ENCODE peak calls at places on chromosome 4, in nine cellular contexts. One of them, this sample, is unnamed. For H3K9me3, the result is how much of the 10 kb centered on the place peaks cover.

GRCh38 chr4:146342600-146343192 is 128.4 kb downstream of the REELD1 start:
- DNase-seq in cardiac muscle cell: peak
- DNase-seq in vagina: no peak
- DNase-seq in GM23248: peak
- DNase-seq in CD8-positive, alpha-beta T cell: no peak
- DNase-seq in MM.1S: peak
- DNase-seq in neural progenitor cell: peak
- DNase-seq in CD4-positive, alpha-beta T cell: no peak
- DNase-seq in RWPE2: no peak
- DNase-seq in this sample: peak

GRCh38 chr4:73869130-73870055 is at the start of gene CXCL1:
- DNase-seq in cardiac muscle cell: peak
- DNase-seq in RWPE2: no peak
- DNase-seq in CD4-positive, alpha-beta T cell: no peak
- DNase-seq in neural progenitor cell: peak
- DNase-seq in vagina: no peak
- DNase-seq in MM.1S: no peak
- DNase-seq in CD8-positive, alpha-beta T cell: no peak
- DNase-seq in GM23248: peak
- DNase-seq in this sample: no peak

GRCh38 chr4:182143822-182144620 is 99.2 kb upstream of the TENM3 start:
- DNase-seq in cardiac muscle cell: peak
- DNase-seq in vagina: no peak
- DNase-seq in MM.1S: peak
- DNase-seq in neural progenitor cell: peak
- DNase-seq in CD8-positive, alpha-beta T cell: no peak
- DNase-seq in CD4-positive, alpha-beta T cell: no peak
- DNase-seq in RWPE2: peak
- DNase-seq in GM23248: peak
- DNase-seq in this sample: no peak

GRCh38 chr4:1940566-1940965 is 68.2 kb downstream of the NELFA start:
- DNase-seq in CD8-positive, alpha-beta T cell: no peak
- DNase-seq in GM23248: no peak
- DNase-seq in vagina: no peak
- DNase-seq in RWPE2: no peak
- DNase-seq in cardiac muscle cell: no peak
- DNase-seq in MM.1S: no peak
- DNase-seq in CD4-positive, alpha-beta T cell: no peak
- DNase-seq in neural progenitor cell: no peak
- DNase-seq in this sample: no peak

GRCh38 chr4:26235500-26235899 is 85.3 kb upstream of the RBPJ start:
- DNase-seq in CD4-positive, alpha-beta T cell: no peak
- DNase-seq in cardiac muscle cell: peak
- DNase-seq in vagina: no peak
- DNase-seq in RWPE2: peak
- DNase-seq in CD8-positive, alpha-beta T cell: no peak
- DNase-seq in GM23248: peak
- DNase-seq in MM.1S: no peak
- DNase-seq in neural progenitor cell: no peak
- DNase-seq in this sample: no peak

GRCh38 chr4:107897823-107898222 is 33.5 kb upstream of the CYP2U1 start:
- DNase-seq in CD4-positive, alpha-beta T cell: no peak
- DNase-seq in cardiac muscle cell: no peak
- DNase-seq in RWPE2: no peak
- DNase-seq in vagina: no peak
- DNase-seq in CD8-positive, alpha-beta T cell: no peak
- DNase-seq in neural progenitor cell: no peak
- DNase-seq in GM23248: peak
- DNase-seq in MM.1S: no peak
- DNase-seq in this sample: no peak

GRCh38 chr4:25787891-25788331 is 74.9 kb downstream of the SEL1L3 start:
- DNase-seq in RWPE2: peak
- DNase-seq in CD8-positive, alpha-beta T cell: no peak
- DNase-seq in vagina: no peak
- DNase-seq in cardiac muscle cell: peak
- DNase-seq in GM23248: no peak
- DNase-seq in MM.1S: no peak
- DNase-seq in neural progenitor cell: no peak
- DNase-seq in CD4-positive, alpha-beta T cell: no peak
- DNase-seq in this sample: no peak

GRCh38 chr4:151659631-151660030 is 101.2 kb downstream of the GATB start:
- DNase-seq in cardiac muscle cell: no peak
- DNase-seq in CD4-positive, alpha-beta T cell: no peak
- DNase-seq in GM23248: peak
- DNase-seq in vagina: peak
- DNase-seq in RWPE2: no peak
- DNase-seq in CD8-positive, alpha-beta T cell: no peak
- DNase-seq in MM.1S: no peak
- DNase-seq in neural progenitor cell: no peak
- DNase-seq in this sample: no peak

GRCh38 chr4:184534511-184535391 is 60.4 kb upstream of the IRF2 start:
- DNase-seq in CD8-positive, alpha-beta T cell: no peak
- DNase-seq in cardiac muscle cell: peak
- DNase-seq in RWPE2: no peak
- DNase-seq in CD4-positive, alpha-beta T cell: no peak
- DNase-seq in GM23248: peak
- DNase-seq in vagina: no peak
- DNase-seq in neural progenitor cell: no peak
- DNase-seq in MM.1S: peak
- DNase-seq in this sample: no peak

GRCh38 chr4:120720354-120720753 is 202.2 kb downstream of the PRDM5 start:
- DNase-seq in RWPE2: no peak
- DNase-seq in cardiac muscle cell: no peak
- DNase-seq in neural progenitor cell: no peak
- DNase-seq in GM23248: no peak
- DNase-seq in CD4-positive, alpha-beta T cell: no peak
- DNase-seq in CD8-positive, alpha-beta T cell: no peak
- DNase-seq in MM.1S: peak
- DNase-seq in vagina: no peak
- DNase-seq in this sample: no peak

GRCh38 chr4:109816082-109816442 is 500 bp downstream of the GAR1 start:
- DNase-seq in cardiac muscle cell: no peak
- DNase-seq in MM.1S: peak
- DNase-seq in CD4-positive, alpha-beta T cell: peak
- DNase-seq in neural progenitor cell: peak
- DNase-seq in CD8-positive, alpha-beta T cell: peak
- DNase-seq in RWPE2: no peak
- DNase-seq in GM23248: peak
- DNase-seq in vagina: no peak
- DNase-seq in this sample: peak

GRCh38 chr4:150593996-150594395 is 12.0 kb downstream of the MAB21L2 start:
- DNase-seq in MM.1S: no peak
- DNase-seq in neural progenitor cell: no peak
- DNase-seq in CD8-positive, alpha-beta T cell: no peak
- DNase-seq in vagina: no peak
- DNase-seq in RWPE2: no peak
- DNase-seq in GM23248: peak
- DNase-seq in CD4-positive, alpha-beta T cell: no peak
- DNase-seq in cardiac muscle cell: peak
- DNase-seq in this sample: no peak

GRCh38 chr4:76634239-76634638 is 199.2 kb downstream of the SHROOM3 start:
- DNase-seq in MM.1S: no peak
- DNase-seq in RWPE2: no peak
- DNase-seq in GM23248: peak
- DNase-seq in neural progenitor cell: no peak
- DNase-seq in vagina: no peak
- DNase-seq in cardiac muscle cell: peak
- DNase-seq in CD4-positive, alpha-beta T cell: no peak
- DNase-seq in CD8-positive, alpha-beta T cell: no peak
- DNase-seq in this sample: no peak

DNA sequence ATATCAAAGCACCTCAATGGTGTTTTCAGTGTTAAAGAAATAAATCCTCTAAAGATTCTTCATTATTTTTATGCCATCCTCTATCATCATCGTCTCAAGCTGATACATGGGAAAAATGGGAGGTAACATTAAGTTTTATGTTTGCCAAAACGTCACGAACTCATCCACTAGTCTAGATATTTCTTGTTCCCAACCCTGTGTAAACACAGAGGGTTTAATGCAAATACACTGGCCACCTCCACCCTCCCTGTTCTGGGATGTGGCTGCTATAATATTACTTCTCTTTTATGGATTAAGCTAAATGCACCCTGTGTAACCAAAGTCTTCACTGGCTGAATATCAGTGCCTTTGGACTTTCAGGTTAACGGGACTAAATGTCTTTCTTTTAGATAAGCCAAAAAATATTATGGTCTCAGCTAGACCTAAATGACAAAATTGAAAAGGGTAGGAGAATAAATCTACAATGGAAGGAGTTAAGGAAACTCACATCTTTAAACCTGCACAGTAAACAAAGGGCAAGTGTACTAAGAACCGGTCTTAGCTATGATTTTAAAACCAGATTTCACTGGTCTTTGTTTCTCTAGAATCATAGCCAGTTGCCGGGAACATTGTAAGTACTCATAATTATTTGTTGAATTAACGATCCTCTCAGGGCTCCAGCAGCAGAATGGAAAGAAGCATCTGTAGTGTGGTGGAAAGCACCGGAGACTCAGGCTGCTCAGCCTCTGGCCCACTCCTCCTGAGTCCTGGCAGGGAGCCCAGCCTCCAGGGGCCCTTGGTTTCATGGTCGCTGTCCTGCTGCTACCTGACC is 103.5 kb upstream of the NOCT start:
- DNase-seq in cardiac muscle cell: no peak
- DNase-seq in neural progenitor cell: no peak
- DNase-seq in MM.1S: no peak
- DNase-seq in RWPE2: no peak
- DNase-seq in GM23248: no peak
- DNase-seq in CD4-positive, alpha-beta T cell: no peak
- DNase-seq in vagina: no peak
- DNase-seq in CD8-positive, alpha-beta T cell: no peak
- DNase-seq in this sample: no peak
- H3K9me3 ChIP-seq in cardiac muscle cell: under half
- H3K9me3 ChIP-seq in neural progenitor cell: under half
- H3K9me3 ChIP-seq in MM.1S: under half
- H3K9me3 ChIP-seq in RWPE2: under half
- H3K9me3 ChIP-seq in GM23248: under half
- H3K9me3 ChIP-seq in CD4-positive, alpha-beta T cell: under half
- H3K9me3 ChIP-seq in vagina: under half
- H3K9me3 ChIP-seq in CD8-positive, alpha-beta T cell: under half
- H3K9me3 ChIP-seq in this sample: under half

GRCh38 chr4:183287309-183287659 is 32.8 kb downstream of the CLDN22 start:
- DNase-seq in MM.1S: no peak
- DNase-seq in GM23248: no peak
- DNase-seq in CD8-positive, alpha-beta T cell: no peak
- DNase-seq in RWPE2: no peak
- DNase-seq in neural progenitor cell: no peak
- DNase-seq in vagina: no peak
- DNase-seq in CD4-positive, alpha-beta T cell: no peak
- DNase-seq in cardiac muscle cell: no peak
- DNase-seq in this sample: no peak
- H3K9me3 ChIP-seq in MM.1S: under half
- H3K9me3 ChIP-seq in GM23248: under half
- H3K9me3 ChIP-seq in CD8-positive, alpha-beta T cell: under half
- H3K9me3 ChIP-seq in RWPE2: under half
- H3K9me3 ChIP-seq in neural progenitor cell: under half
- H3K9me3 ChIP-seq in vagina: under half
- H3K9me3 ChIP-seq in CD4-positive, alpha-beta T cell: under half
- H3K9me3 ChIP-seq in cardiac muscle cell: under half
- H3K9me3 ChIP-seq in this sample: under half

GRCh38 chr4:173666-174314 is 49.5 kb downstream of the ZNF718 start:
- DNase-seq in neural progenitor cell: no peak
- DNase-seq in CD8-positive, alpha-beta T cell: no peak
- DNase-seq in cardiac muscle cell: no peak
- DNase-seq in MM.1S: no peak
- DNase-seq in GM23248: no peak
- DNase-seq in CD4-positive, alpha-beta T cell: no peak
- DNase-seq in RWPE2: no peak
- DNase-seq in vagina: no peak
- DNase-seq in this sample: no peak

GRCh38 chr4:175986-176385 is 51.7 kb downstream of the ZNF718 start:
- DNase-seq in MM.1S: no peak
- DNase-seq in cardiac muscle cell: no peak
- DNase-seq in CD4-positive, alpha-beta T cell: no peak
- DNase-seq in vagina: no peak
- DNase-seq in GM23248: no peak
- DNase-seq in neural progenitor cell: no peak
- DNase-seq in CD8-positive, alpha-beta T cell: no peak
- DNase-seq in RWPE2: no peak
- DNase-seq in this sample: no peak

GRCh38 chr4:176995-177394 is 52.7 kb downstream of the ZNF718 start:
- DNase-seq in cardiac muscle cell: no peak
- DNase-seq in neural progenitor cell: no peak
- DNase-seq in vagina: no peak
- DNase-seq in CD8-positive, alpha-beta T cell: no peak
- DNase-seq in RWPE2: no peak
- DNase-seq in CD4-positive, alpha-beta T cell: no peak
- DNase-seq in MM.1S: no peak
- DNase-seq in GM23248: no peak
- DNase-seq in this sample: no peak
- H3K9me3 ChIP-seq in cardiac muscle cell: under half
- H3K9me3 ChIP-seq in neural progenitor cell: half or more
- H3K9me3 ChIP-seq in vagina: half or more
- H3K9me3 ChIP-seq in CD8-positive, alpha-beta T cell: under half
- H3K9me3 ChIP-seq in RWPE2: under half
- H3K9me3 ChIP-seq in CD4-positive, alpha-beta T cell: half or more
- H3K9me3 ChIP-seq in MM.1S: under half
- H3K9me3 ChIP-seq in GM23248: under half
- H3K9me3 ChIP-seq in this sample: under half

GRCh38 chr4:161799687-161800086 is 364.1 kb downstream of the FSTL5 start:
- DNase-seq in MM.1S: no peak
- DNase-seq in CD8-positive, alpha-beta T cell: no peak
- DNase-seq in GM23248: no peak
- DNase-seq in RWPE2: no peak
- DNase-seq in CD4-positive, alpha-beta T cell: no peak
- DNase-seq in neural progenitor cell: no peak
- DNase-seq in vagina: no peak
- DNase-seq in cardiac muscle cell: no peak
- DNase-seq in this sample: no peak

GRCh38 chr4:161803171-161803570 is 360.6 kb downstream of the FSTL5 start:
- DNase-seq in cardiac muscle cell: no peak
- DNase-seq in RWPE2: no peak
- DNase-seq in vagina: no peak
- DNase-seq in GM23248: no peak
- DNase-seq in CD4-positive, alpha-beta T cell: no peak
- DNase-seq in MM.1S: no peak
- DNase-seq in CD8-positive, alpha-beta T cell: no peak
- DNase-seq in neural progenitor cell: no peak
- DNase-seq in this sample: no peak
- H3K9me3 ChIP-seq in cardiac muscle cell: under half
- H3K9me3 ChIP-seq in RWPE2: under half
- H3K9me3 ChIP-seq in vagina: under half
- H3K9me3 ChIP-seq in GM23248: under half
- H3K9me3 ChIP-seq in CD4-positive, alpha-beta T cell: under half
- H3K9me3 ChIP-seq in MM.1S: under half
- H3K9me3 ChIP-seq in CD8-positive, alpha-beta T cell: under half
- H3K9me3 ChIP-seq in neural progenitor cell: under half
- H3K9me3 ChIP-seq in this sample: under half

GRCh38 chr4:234178-234577 is 71.1 kb downstream of the ZNF732 start:
- DNase-seq in MM.1S: no peak
- DNase-seq in GM23248: no peak
- DNase-seq in cardiac muscle cell: no peak
- DNase-seq in neural progenitor cell: no peak
- DNase-seq in CD4-positive, alpha-beta T cell: no peak
- DNase-seq in vagina: no peak
- DNase-seq in CD8-positive, alpha-beta T cell: no peak
- DNase-seq in RWPE2: no peak
- DNase-seq in this sample: no peak

DNA sequence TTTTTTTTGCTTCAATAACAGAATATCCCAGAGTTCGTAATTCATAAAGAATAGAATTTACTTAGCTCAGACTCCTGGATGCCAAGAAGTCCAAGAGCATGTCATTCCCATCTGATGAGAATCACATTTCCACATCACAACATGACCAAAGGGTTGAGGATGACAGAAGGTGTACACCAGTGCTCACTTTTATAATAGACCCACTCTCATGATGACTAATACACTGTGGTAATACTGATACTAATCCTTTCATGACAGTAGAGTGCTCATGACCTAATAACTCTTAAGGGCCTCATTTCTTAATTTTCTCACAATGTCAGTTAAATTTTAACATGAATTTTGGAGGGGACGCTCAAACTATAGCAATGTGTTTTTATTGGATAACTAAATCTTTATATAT is 69.2 kb downstream of the ZNF732 start:
- DNase-seq in RWPE2: no peak
- DNase-seq in vagina: no peak
- DNase-seq in CD8-positive, alpha-beta T cell: no peak
- DNase-seq in CD4-positive, alpha-beta T cell: no peak
- DNase-seq in GM23248: no peak
- DNase-seq in neural progenitor cell: no peak
- DNase-seq in MM.1S: no peak
- DNase-seq in cardiac muscle cell: no peak
- DNase-seq in this sample: no peak
- H3K9me3 ChIP-seq in RWPE2: under half
- H3K9me3 ChIP-seq in vagina: under half
- H3K9me3 ChIP-seq in CD8-positive, alpha-beta T cell: under half
- H3K9me3 ChIP-seq in CD4-positive, alpha-beta T cell: under half
- H3K9me3 ChIP-seq in GM23248: under half
- H3K9me3 ChIP-seq in neural progenitor cell: under half
- H3K9me3 ChIP-seq in MM.1S: under half
- H3K9me3 ChIP-seq in cardiac muscle cell: under half
- H3K9me3 ChIP-seq in this sample: under half

This sample was measured in T-helper 17 cell.